ENCODE peak calls at places on chromosomes 5 and 9, in eight cellular contexts. A is GM23338, R is endothelial cell of umbilical vein, Y is H1, T is HepG2, W is GM12878, Q is HCT116, K is K562. L is an unnamed sample.

GRCh38 chr9:132546148-132547051 is 36.0 kb upstream of the BARHL1 start:
- DNase-seq in A (peak), R (peak), Y (peak), T (no peak), W (no peak), Q (no peak), K (peak), L (no peak)

GRCh38 chr5:1139366-1139765 is 27.5 kb upstream of the SLC12A7 start:
- DNase-seq in A (no peak), R (no peak), Y (no peak), T (no peak), W (no peak), Q (no peak), K (no peak), L (no peak)

GRCh38 chr5:14714706-14715105 is 50.2 kb downstream of the OTULIN start:
- DNase-seq in A (no peak), R (no peak), Y (no peak), T (no peak), W (no peak), Q (no peak), K (no peak), L (no peak)

GRCh38 chr5:6686916-6687409 is 26.3 kb upstream of the TENT4A start:
- DNase-seq in A (peak), R (peak), Y (no peak), T (peak), W (no peak), Q (no peak), K (peak), L (no peak)

GRCh38 chr5:82364497-82364896 is 86.3 kb upstream of the RPS23 start:
- DNase-seq in A (peak), R (peak), Y (no peak), T (no peak), W (no peak), Q (no peak), K (peak), L (no peak)

GRCh38 chr5:11227064-11227463 is 466.0 kb upstream of the DAP start:
- DNase-seq in A (no peak), R (no peak), Y (no peak), T (no peak), W (no peak), Q (no peak), K (no peak), L (no peak)

GRCh38 chr5:31197183-31197582 is 3.7 kb downstream of the CDH6 start:
- DNase-seq in A (no peak), R (no peak), Y (no peak), T (no peak), W (no peak), Q (no peak), K (no peak), L (no peak)

GRCh38 chr9:81492710-81493447 is 196.5 kb downstream of the TLE1 start:
- DNase-seq in A (no peak), R (no peak), Y (no peak), T (peak), W (no peak), Q (no peak), K (no peak), L (no peak)

GRCh38 chr5:80930940-80931339 is 29.2 kb upstream of the RASGRF2 start:
- DNase-seq in A (no peak), R (no peak), Y (no peak), T (no peak), W (no peak), Q (no peak), K (no peak), L (no peak)

GRCh38 chr5:10319202-10319851 is 11.6 kb upstream of the CMBL start:
- DNase-seq in A (no peak), R (no peak), Y (no peak), T (peak), W (no peak), Q (no peak), K (peak), L (no peak)

GRCh38 chr5:1039210-1039548 is 30.6 kb downstream of the NKD2 start:
- DNase-seq in A (no peak), R (no peak), Y (no peak), T (no peak), W (no peak), Q (no peak), K (no peak), L (peak)

GRCh38 chr5:141605523-141606277 is 13.1 kb downstream of the DIAPH1 start:
- DNase-seq in A (peak), R (peak), Y (no peak), T (no peak), W (peak), Q (no peak), K (peak), L (peak)

GRCh38 chr5:9059920-9060691 is 485.8 kb downstream of the SEMA5A start:
- DNase-seq in A (no peak), R (peak), Y (peak), T (no peak), W (no peak), Q (no peak), K (no peak), L (no peak)

GRCh38 chr9:37908283-37908682 is 4.4 kb upstream of the SLC25A51 start:
- DNase-seq in A (no peak), R (no peak), Y (no peak), T (no peak), W (no peak), Q (no peak), K (no peak), L (no peak)

GRCh38 chr9:106653111-106653697 is 209.8 kb upstream of the ZNF462 start:
- DNase-seq in A (no peak), R (no peak), Y (no peak), T (no peak), W (no peak), Q (no peak), K (no peak), L (no peak)

GRCh38 chr9:94622087-94622486 is 17.2 kb downstream of the FBP1 start:
- DNase-seq in A (no peak), R (no peak), Y (no peak), T (no peak), W (no peak), Q (no peak), K (no peak), L (no peak)

GRCh38 chr9:75039006-75039405 is 10.9 kb upstream of the CARNMT1 start:
- DNase-seq in A (no peak), R (no peak), Y (no peak), T (no peak), W (no peak), Q (no peak), K (no peak), L (no peak)

GRCh38 chr9:70519912-70520724 is 105.7 kb upstream of the KLF9 start:
- DNase-seq in A (no peak), R (no peak), Y (no peak), T (no peak), W (peak), Q (no peak), K (no peak), L (no peak)

GRCh38 chr5:9712506-9713285 is 82.5 kb upstream of the TAS2R1 start:
- DNase-seq in A (no peak), R (no peak), Y (no peak), T (no peak), W (no peak), Q (no peak), K (no peak), L (no peak)

GRCh38 chr9:36584626-36585460 is 12.1 kb downstream of the MELK start:
- DNase-seq in A (no peak), R (no peak), Y (no peak), T (no peak), W (no peak), Q (no peak), K (no peak), L (no peak)

GRCh38 chr5:143456952-143457547 is 53.6 kb upstream of the NR3C1 start:
- DNase-seq in A (no peak), R (peak), Y (no peak), T (no peak), W (no peak), Q (peak), K (no peak), L (no peak)

GRCh38 chr5:115033861-115034260 is 135.8 kb downstream of the TRIM36 start:
- DNase-seq in A (peak), R (no peak), Y (peak), T (peak), W (no peak), Q (no peak), K (no peak), L (no peak)

GRCh38 chr9:90287567-90288274 is 354.9 kb downstream of the DIRAS2 start:
- DNase-seq in A (no peak), R (no peak), Y (no peak), T (no peak), W (peak), Q (no peak), K (no peak), L (no peak)

GRCh38 chr9:4679268-4680177 is at the start of gene CDC37L1:
- DNase-seq in A (peak), R (peak), Y (peak), T (peak), W (peak), Q (peak), K (peak), L (peak)

GRCh38 chr9:4680178-4680535 is 788 bp downstream of the CDC37L1 start:
- DNase-seq in A (no peak), R (peak), Y (no peak), T (no peak), W (no peak), Q (no peak), K (peak), L (no peak)

GRCh38 chr9:4678679-4679267 is 596 bp upstream of the CDC37L1 start:
- DNase-seq in A (peak), R (peak), Y (no peak), T (peak), W (no peak), Q (no peak), K (peak), L (no peak)

GRCh38 chr9:4677392-4677791 is 2.0 kb upstream of the CDC37L1 start:
- DNase-seq in A (no peak), R (no peak), Y (no peak), T (no peak), W (no peak), Q (no peak), K (no peak), L (no peak)

DNA sequence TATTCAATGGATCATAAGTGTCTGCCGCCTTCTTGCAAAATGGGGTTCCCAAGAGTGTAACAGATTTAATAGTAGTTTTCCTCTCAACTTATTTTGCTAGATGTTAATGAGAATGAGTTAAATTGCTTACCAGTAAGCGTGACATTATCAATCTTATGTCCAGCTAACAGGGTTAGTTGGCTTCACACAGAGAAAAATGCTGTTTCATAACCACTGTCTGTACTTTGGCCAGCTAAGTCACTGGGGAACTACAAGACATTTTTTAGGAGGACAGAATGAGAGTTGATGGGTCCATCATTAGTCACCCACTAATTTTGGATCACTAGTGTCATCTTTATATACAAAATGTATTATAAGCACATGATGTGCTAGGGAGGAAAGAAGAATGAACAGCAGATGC is 1.4 kb downstream of the CDC37L1 start:
- DNase-seq in A (no peak), R (no peak), Y (no peak), T (peak), W (no peak), Q (no peak), K (peak), L (no peak)
- TF ChIP-seq POLR2AphosphoS5 in A (no peak), R (no peak), Y (no peak), T (no peak), W (no peak), Q (no peak), K (no peak), L (no peak)

DNA sequence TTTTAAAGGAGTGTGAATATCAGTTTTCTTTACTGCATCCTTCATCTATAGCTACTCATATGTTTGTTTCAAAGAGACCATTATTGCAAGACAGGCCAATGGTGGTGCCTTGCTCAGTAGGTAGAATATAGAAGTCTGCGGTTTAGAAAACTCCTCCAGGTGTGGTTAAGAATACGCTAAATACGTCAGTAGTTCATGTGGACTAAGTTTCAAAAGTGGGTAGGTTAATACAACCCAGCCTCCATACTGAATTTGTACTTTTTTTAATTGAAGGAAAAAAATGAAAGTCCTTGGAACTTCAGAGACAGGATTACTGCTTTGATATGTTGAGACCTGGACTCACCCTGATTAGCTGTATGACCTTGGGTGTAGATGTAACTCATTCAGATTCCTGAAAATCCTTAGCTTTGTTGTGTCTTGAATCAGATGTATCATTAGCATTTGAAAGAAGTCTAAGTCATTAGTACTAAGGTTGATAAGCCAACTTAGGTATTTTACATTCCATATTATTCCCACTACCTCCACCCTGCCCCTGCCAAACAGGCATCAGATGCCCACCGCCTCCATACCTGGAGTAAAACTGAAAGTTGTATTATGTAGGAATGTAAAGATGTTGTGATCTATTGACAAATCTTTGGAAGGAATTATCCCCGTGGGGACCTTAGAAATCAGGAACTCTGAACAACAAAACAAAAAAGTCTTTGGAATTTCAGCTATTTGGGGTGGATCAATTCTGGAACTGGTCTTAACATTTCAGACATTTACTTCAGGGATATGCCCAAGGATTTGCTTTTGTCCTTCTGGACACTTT is 6.1 kb downstream of the BASP1 start:
- DNase-seq in A (peak), R (no peak), Y (no peak), T (no peak), W (no peak), Q (no peak), K (no peak), L (no peak)
- TF ChIP-seq EZH2 in A (no peak), R (no peak), Y (no peak), T (no peak), W (no peak), Q (no peak), K (no peak), L (no peak)

GRCh38 chr5:138632900-138633489 is 57.8 kb upstream of the HSPA9 start:
- DNase-seq in A (peak), R (peak), Y (peak), T (peak), W (peak), Q (peak), K (peak), L (no peak)
- TF ChIP-seq POLR2AphosphoS5 in A (no peak), R (no peak), Y (no peak), T (no peak), W (no peak), Q (no peak), K (no peak), L (no peak)

GRCh38 chr9:113350338-113350672 is 964 bp downstream of the BSPRY start:
- DNase-seq in A (no peak), R (no peak), Y (no peak), T (no peak), W (no peak), Q (no peak), K (no peak), L (no peak)
- TF ChIP-seq EZH2 in A (no peak), R (peak), Y (no peak), T (no peak), W (no peak), Q (no peak), K (no peak), L (no peak)

GRCh38 chr9:127741831-127742434 is 6.8 kb upstream of the TOR2A start:
- DNase-seq in A (peak), R (no peak), Y (peak), T (peak), W (no peak), Q (peak), K (peak), L (no peak)

GRCh38 chr9:127739614-127740322 is 4.7 kb upstream of the TOR2A start:
- DNase-seq in A (no peak), R (no peak), Y (no peak), T (no peak), W (no peak), Q (no peak), K (no peak), L (no peak)

GRCh38 chr9:127744407-127745110 is 9.5 kb upstream of the TOR2A start:
- DNase-seq in A (no peak), R (no peak), Y (no peak), T (no peak), W (no peak), Q (no peak), K (no peak), L (no peak)

GRCh38 chr9:127738666-127739065 is 3.6 kb upstream of the TOR2A start:
- DNase-seq in A (no peak), R (no peak), Y (no peak), T (no peak), W (no peak), Q (no peak), K (no peak), L (no peak)

DNA sequence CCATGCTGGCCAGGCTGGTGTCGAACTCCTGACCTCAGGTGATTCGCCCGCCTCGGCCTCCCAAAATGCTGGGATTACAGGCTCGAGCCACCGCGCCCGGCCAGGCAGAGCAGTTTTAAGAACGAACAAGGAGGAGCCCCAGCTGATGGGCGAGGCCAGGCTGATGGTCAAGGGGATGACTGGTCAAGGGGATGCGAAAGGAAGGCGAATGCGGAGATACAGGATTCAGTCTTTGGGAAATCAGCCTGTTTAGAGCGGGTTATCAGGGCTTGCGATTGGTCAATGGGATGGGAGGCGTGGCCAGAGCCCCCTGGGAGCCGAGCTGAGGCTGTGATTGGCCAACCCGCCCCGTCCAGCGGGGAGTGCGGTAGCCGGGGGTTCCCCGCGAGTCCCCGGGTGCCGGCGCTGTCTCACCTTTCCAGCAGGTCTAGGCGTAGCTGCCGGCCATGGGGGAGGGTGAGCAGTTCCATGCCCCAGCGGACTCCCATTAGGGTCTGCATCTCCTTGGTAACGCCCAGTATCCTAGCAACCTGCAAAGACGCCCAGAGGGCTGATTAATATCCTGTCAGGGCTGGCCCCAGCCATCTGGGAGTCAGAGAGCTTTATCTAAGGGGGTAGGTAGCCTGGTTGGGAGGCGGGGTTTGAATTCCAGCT is 7.5 kb upstream of the TOR2A start:
- DNase-seq in A (peak), R (no peak), Y (peak), T (no peak), W (no peak), Q (no peak), K (peak), L (peak)
- TF ChIP-seq POLR2AphosphoS5 in A (no peak), R (no peak), Y (peak), T (no peak), W (no peak), Q (no peak), K (no peak), L (no peak)

DNA sequence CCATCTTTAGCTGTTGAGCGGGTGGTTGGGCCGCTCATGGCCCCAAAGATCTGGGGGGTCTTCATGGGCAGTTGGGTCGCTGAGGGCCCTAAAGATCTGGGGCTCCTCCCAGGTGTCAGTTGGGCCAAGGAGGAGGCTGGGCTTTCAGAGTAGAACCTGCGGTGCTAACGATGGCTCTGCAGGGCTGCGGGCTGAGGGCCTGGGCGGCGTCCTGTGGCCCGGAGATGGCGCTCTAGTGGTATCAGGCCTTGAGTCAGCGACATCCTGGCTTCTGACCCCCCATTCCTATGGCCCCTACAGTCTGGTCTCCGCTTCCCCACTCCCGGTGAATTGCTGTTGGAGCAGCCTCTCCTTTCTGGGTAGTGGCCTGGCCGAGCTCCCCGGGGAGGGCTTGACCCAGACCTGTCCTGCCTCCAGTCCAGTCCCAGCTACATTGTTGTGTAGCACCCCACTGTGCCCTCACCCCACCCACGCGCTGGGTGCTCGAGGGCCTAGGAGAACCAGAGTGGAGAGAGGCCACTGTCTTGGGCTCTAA is 640 bp downstream of the C5orf58 start:
- DNase-seq in A (no peak), R (no peak), Y (no peak), T (no peak), W (no peak), Q (no peak), K (no peak), L (no peak)
- TF ChIP-seq EZH2 in A (no peak), R (no peak), Y (no peak), T (no peak), W (no peak), Q (no peak), K (no peak), L (no peak)

GRCh38 chr5:119386945-119387344 is 31.1 kb downstream of the TNFAIP8 start:
- DNase-seq in A (no peak), R (peak), Y (no peak), T (peak), W (no peak), Q (no peak), K (peak), L (no peak)

GRCh38 chr5:119388619-119389190 is 32.9 kb downstream of the TNFAIP8 start:
- DNase-seq in A (no peak), R (no peak), Y (no peak), T (no peak), W (no peak), Q (no peak), K (no peak), L (no peak)

GRCh38 chr5:119387900-119388618 is 32.2 kb downstream of the TNFAIP8 start:
- DNase-seq in A (no peak), R (no peak), Y (no peak), T (peak), W (no peak), Q (no peak), K (no peak), L (no peak)

GRCh38 chr5:119393201-119393691 is 37.4 kb downstream of the TNFAIP8 start:
- DNase-seq in A (no peak), R (no peak), Y (no peak), T (no peak), W (no peak), Q (no peak), K (no peak), L (no peak)

GRCh38 chr5:119389288-119390065 is 33.7 kb downstream of the TNFAIP8 start:
- DNase-seq in A (no peak), R (no peak), Y (no peak), T (no peak), W (no peak), Q (no peak), K (no peak), L (no peak)
- TF ChIP-seq POLR2AphosphoS5 in A (no peak), R (no peak), Y (no peak), T (no peak), W (no peak), Q (no peak), K (no peak), L (no peak)